ENCODE peak calls at places on chromosome 4, in five cellular contexts. Q is ACHN, Y is NCI-H1105, G is OCI-LY7, U is iPS-NIHi11. S is an unnamed sample.

GRCh38 chr4:76373919-76374552 is 46.9 kb downstream of the CCDC158 start:
- DNase-seq in Q (no peak), Y (no peak), G (no peak), U (no peak), S (no peak)

GRCh38 chr4:107757860-107758476 is 37.9 kb upstream of the PAPSS1 start:
- DNase-seq in Q (peak; percentile 50), Y (no peak), G (peak; percentile 48), U (no peak), S (no peak)

GRCh38 chr4:95850161-95850560 is 10.3 kb downstream of the PDHA2 start:
- DNase-seq in Q (no peak), Y (no peak), G (no peak), U (no peak), S (no peak)

GRCh38 chr4:87506974-87507701 is 22.0 kb downstream of the SPARCL1 start:
- DNase-seq in Q (no peak), Y (no peak), G (no peak), U (no peak), S (no peak)

GRCh38 chr4:86685401-86685800 is 91.3 kb downstream of the PTPN13 start:
- DNase-seq in Q (no peak), Y (no peak), G (no peak), U (no peak), S (no peak)

GRCh38 chr4:4981427-4981826 is 37.8 kb downstream of the CYTL1 start:
- DNase-seq in Q (no peak), Y (no peak), G (no peak), U (no peak), S (no peak)

GRCh38 chr4:2797545-2798305 is 4.8 kb downstream of the SH3BP2 start:
- DNase-seq in Q (no peak), Y (no peak), G (no peak), U (no peak), S (peak; percentile 39)

GRCh38 chr4:107616838-107617389 is 103.1 kb downstream of the PAPSS1 start:
- DNase-seq in Q (no peak), Y (no peak), G (no peak), U (no peak), S (no peak)

GRCh38 chr4:10063544-10064300 is 42.4 kb upstream of the SLC2A9 start:
- DNase-seq in Q (peak; percentile 71), Y (no peak), G (no peak), U (peak; percentile 48), S (no peak)

GRCh38 chr4:173014113-173014558 is 154.5 kb upstream of the GALNT7 start:
- DNase-seq in Q (peak; percentile 66), Y (no peak), G (peak; percentile 24), U (peak; percentile 81), S (no peak)

GRCh38 chr4:2333916-2334644 is 72.2 kb upstream of the MXD4 start:
- DNase-seq in Q (no peak), Y (no peak), G (no peak), U (no peak), S (no peak)

GRCh38 chr4:40621229-40621591 is 8.5 kb downstream of the RBM47 start:
- DNase-seq in Q (no peak), Y (no peak), G (peak; percentile 19), U (no peak), S (no peak)

GRCh38 chr4:25890653-25891485 is 23.2 kb upstream of the SMIM20 start:
- DNase-seq in Q (no peak), Y (no peak), G (no peak), U (peak; percentile 40), S (no peak)

GRCh38 chr4:110049951-110050925 is 137.6 kb downstream of the EGF start:
- DNase-seq in Q (peak; percentile 36), Y (peak; percentile 2), G (peak; percentile 58), U (peak; percentile 62), S (peak; percentile 57)

GRCh38 chr4:94332983-94333590 is 9.5 kb downstream of the HPGDS start:
- DNase-seq in Q (peak; percentile 4), Y (no peak), G (no peak), U (peak; percentile 28), S (no peak)

GRCh38 chr4:47830263-47831025 is 7.4 kb downstream of the CORIN start:
- DNase-seq in Q (no peak), Y (no peak), G (no peak), U (no peak), S (no peak)

GRCh38 chr4:88964450-88964849 is 92.5 kb downstream of the FAM13A start:
- DNase-seq in Q (no peak), Y (no peak), G (no peak), U (no peak), S (no peak)

GRCh38 chr4:79331126-79331876 is 5.4 kb upstream of the NAA11 start:
- DNase-seq in Q (no peak), Y (no peak), G (no peak), U (no peak), S (no peak)

GRCh38 chr4:38237139-38237538 is 276.9 kb downstream of the PTTG2 start:
- DNase-seq in Q (no peak), Y (no peak), G (no peak), U (no peak), S (no peak)

GRCh38 chr4:1448589-1449420 is 42.6 kb upstream of the NKX1-1 start:
- DNase-seq in Q (no peak), Y (no peak), G (no peak), U (peak; percentile 18), S (no peak)

GRCh38 chr4:151948351-151949016 is 187.7 kb upstream of the GATB start:
- DNase-seq in Q (no peak), Y (no peak), G (no peak), U (no peak), S (no peak)

GRCh38 chr4:126939401-126939800 is 693.4 kb upstream of the INTU start:
- DNase-seq in Q (no peak), Y (no peak), G (no peak), U (no peak), S (no peak)

GRCh38 chr4:139246166-139246565 is 33.9 kb downstream of the MGARP start:
- DNase-seq in Q (no peak), Y (no peak), G (no peak), U (no peak), S (no peak)

GRCh38 chr4:8849266-8850073 is 22.2 kb downstream of the HMX1 start:
- DNase-seq in Q (no peak), Y (no peak), G (no peak), U (no peak), S (no peak)

GRCh38 chr4:26120098-26120795 is 200.6 kb upstream of the RBPJ start:
- DNase-seq in Q (no peak), Y (no peak), G (no peak), U (no peak), S (no peak)

GRCh38 chr4:39636786-39637185 is 1.9 kb downstream of the SMIM14 start:
- DNase-seq in Q (peak; percentile 37), Y (no peak), G (no peak), U (no peak), S (peak; percentile 64)

GRCh38 chr4:7783560-7783959 is 156.1 kb downstream of the AFAP1 start:
- DNase-seq in Q (no peak), Y (no peak), G (no peak), U (no peak), S (no peak)

GRCh38 chr4:151524610-151525009 is 115.6 kb downstream of the FHIP1A start:
- DNase-seq in Q (no peak), Y (no peak), G (peak; percentile 2), U (no peak), S (no peak)

GRCh38 chr4:75715105-75715799 is 9.1 kb upstream of the USO1 start:
- DNase-seq in Q (no peak), Y (no peak), G (no peak), U (no peak), S (no peak)

GRCh38 chr4:147833254-147833653 is 101.4 kb downstream of the ARHGAP10 start:
- DNase-seq in Q (peak; percentile 14), Y (no peak), G (no peak), U (no peak), S (no peak)

GRCh38 chr4:154858166-154858565 is 77.1 kb downstream of the RBM46 start:
- DNase-seq in Q (no peak), Y (no peak), G (no peak), U (no peak), S (no peak)

S was measured in B cell.